ENCODE peak calls at places on chromosome 1, in nine cellular contexts. V, W, A, Z, M, K, C, Q and G are unnamed samples.

GRCh38 chr1:22745675-22746585 is 35.3 kb downstream of the EPHB2 start:
- DNase-seq in A (no peak), V (no peak), W (peak), Q (no peak), Z (peak), M (peak), C (no peak), K (no peak), G (peak)

GRCh38 chr1:93573940-93574469 is 107.6 kb downstream of the BCAR3 start:
- DNase-seq in Q (no peak), W (no peak), V (no peak), Z (no peak), A (no peak), C (no peak), M (no peak), K (no peak), G (no peak)

GRCh38 chr1:18398791-18399551 is 81.8 kb upstream of the KLHDC7A start:
- DNase-seq in A (no peak), Z (no peak), W (no peak), C (no peak), M (no peak), K (no peak), Q (no peak), V (no peak), G (no peak)

GRCh38 chr1:207444514-207445208 is 9.5 kb upstream of the CR2 start:
- DNase-seq in Q (no peak), Z (no peak), A (no peak), K (no peak), V (no peak), M (no peak), C (no peak), W (no peak), G (no peak)

GRCh38 chr1:84573481-84573966 is 716 bp downstream of the CTBS start:
- DNase-seq in V (no peak), A (no peak), Q (no peak), C (no peak), Z (peak), K (no peak), M (peak), W (peak), G (peak)

GRCh38 chr1:21670956-21671902 is 2.1 kb upstream of the RAP1GAP start:
- DNase-seq in Q (no peak), Z (no peak), K (no peak), V (no peak), W (no peak), C (no peak), A (no peak), M (no peak), G (no peak)

GRCh38 chr1:214764502-214764901 is 161.5 kb downstream of the CENPF start:
- DNase-seq in A (no peak), M (no peak), Q (no peak), V (no peak), Z (no peak), C (no peak), W (no peak), K (no peak), G (no peak)

GRCh38 chr1:43370564-43370963 is 2.8 kb upstream of the ELOVL1 start:
- DNase-seq in C (no peak), M (no peak), Q (no peak), W (no peak), V (no peak), K (no peak), A (no peak), Z (no peak), G (no peak)

GRCh38 chr1:203464743-203465142 is 10.9 kb upstream of the PRELP start:
- DNase-seq in W (no peak), M (no peak), Q (peak), C (no peak), K (no peak), A (no peak), Z (no peak), V (no peak), G (no peak)

GRCh38 chr1:3055051-3055450 is 14.0 kb upstream of the PRDM16 start:
- DNase-seq in A (no peak), C (no peak), Q (no peak), V (no peak), K (no peak), Z (no peak), W (no peak), M (no peak), G (no peak)

GRCh38 chr1:174874337-174875053 is 125.3 kb upstream of the CACYBP start:
- DNase-seq in K (peak), W (no peak), C (no peak), A (no peak), Z (no peak), V (no peak), M (peak), Q (no peak), G (no peak)

GRCh38 chr1:25246600-25247023 is 642 bp downstream of the RSRP1 start:
- DNase-seq in C (no peak), W (no peak), A (no peak), M (peak), K (no peak), Z (no peak), Q (peak), V (no peak), G (peak)

GRCh38 chr1:179036844-179037465 is 11.3 kb downstream of the FAM20B start:
- DNase-seq in C (no peak), A (no peak), W (no peak), Q (no peak), K (no peak), M (peak), Z (no peak), V (no peak), G (no peak)

GRCh38 chr1:45535988-45536766 is 14.4 kb upstream of the AKR1A1 start:
- DNase-seq in M (no peak), V (no peak), A (no peak), Z (no peak), C (no peak), K (no peak), Q (no peak), W (no peak), G (no peak)

GRCh38 chr1:236332092-236332758 is 50.5 kb upstream of the ERO1B start:
- DNase-seq in V (no peak), C (no peak), M (no peak), K (no peak), A (no peak), Q (no peak), Z (no peak), W (no peak), G (no peak)

GRCh38 chr1:176938375-176938774 is 226.1 kb downstream of the ASTN1 start:
- DNase-seq in Z (no peak), K (no peak), C (no peak), Q (no peak), A (no peak), V (no peak), W (no peak), M (no peak), G (no peak)

GRCh38 chr1:221768444-221769066 is 26.7 kb upstream of the DUSP10 start:
- DNase-seq in M (peak), K (no peak), Z (peak), V (no peak), Q (no peak), W (peak), A (no peak), C (no peak), G (no peak)

GRCh38 chr1:41226816-41227215 is 15.3 kb downstream of the SCMH1 start:
- DNase-seq in M (no peak), W (no peak), V (no peak), K (no peak), C (no peak), Z (no peak), A (no peak), Q (no peak), G (no peak)

GRCh38 chr1:63662846-63663245 is 69.6 kb downstream of the PGM1 start:
- DNase-seq in Z (peak), M (peak), K (no peak), C (no peak), A (no peak), V (no peak), Q (no peak), W (peak), G (no peak)

GRCh38 chr1:192311281-192311680 is 5.5 kb upstream of the RGS21 start:
- DNase-seq in W (peak), A (peak), M (peak), K (no peak), C (no peak), Z (peak), Q (no peak), V (no peak), G (peak)

DNA sequence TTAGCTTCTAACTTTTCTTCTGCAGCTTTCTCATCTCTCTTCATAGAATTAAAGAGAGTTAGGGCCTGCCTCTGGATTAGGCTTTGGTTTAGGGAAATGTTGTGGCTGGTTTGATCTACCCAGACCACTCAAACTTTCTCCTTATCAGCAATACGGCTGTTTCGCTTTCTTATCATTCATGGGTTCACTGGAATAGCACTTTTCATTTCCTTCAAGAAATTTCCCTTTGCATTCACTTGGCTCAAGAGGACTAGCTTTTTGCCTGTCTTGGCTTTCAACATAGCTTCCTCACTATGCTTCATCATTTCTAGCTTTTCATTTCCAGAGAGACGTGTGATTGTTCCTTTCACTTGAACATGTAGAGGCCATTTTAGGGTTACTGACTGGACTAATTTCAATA is 59.6 kb downstream of the AKT3 start:
- DNase-seq in M (no peak), Z (no peak), A (no peak), K (no peak), C (no peak), W (peak), V (no peak), Q (no peak), G (no peak)
- TF ChIP-seq CTCF in M (no peak), Z (no peak), A (no peak), K (no peak), C (no peak), W (no peak), V (no peak), Q (no peak), G (no peak)

GRCh38 chr1:88333301-88333700 is 350.8 kb upstream of the PKN2 start:
- DNase-seq in A (no peak), V (no peak), Z (no peak), W (no peak), M (no peak), Q (no peak), C (no peak), K (no peak), G (no peak)
- H3K4me3 ChIP-seq in A (peak), V (no peak), Z (no peak), W (no peak), M (no peak), Q (no peak), C (no peak), K (no peak), G (no peak)

GRCh38 chr1:116947090-116947489 is 37.4 kb downstream of the PTGFRN start:
- DNase-seq in C (no peak), K (no peak), W (no peak), A (no peak), Z (no peak), V (no peak), M (no peak), Q (no peak), G (no peak)

GRCh38 chr1:116951175-116951935 is 41.6 kb downstream of the PTGFRN start:
- DNase-seq in V (peak), M (peak), Q (no peak), Z (peak), A (no peak), W (peak), C (no peak), K (no peak), G (peak)

GRCh38 chr1:116948642-116949041 is 38.9 kb downstream of the PTGFRN start:
- DNase-seq in A (no peak), W (no peak), Q (no peak), K (no peak), M (no peak), C (no peak), V (no peak), Z (no peak), G (no peak)

GRCh38 chr1:116950497-116951174 is 40.9 kb downstream of the PTGFRN start:
- DNase-seq in Z (peak), C (no peak), V (no peak), A (no peak), Q (no peak), W (peak), K (no peak), M (no peak), G (peak)

DNA sequence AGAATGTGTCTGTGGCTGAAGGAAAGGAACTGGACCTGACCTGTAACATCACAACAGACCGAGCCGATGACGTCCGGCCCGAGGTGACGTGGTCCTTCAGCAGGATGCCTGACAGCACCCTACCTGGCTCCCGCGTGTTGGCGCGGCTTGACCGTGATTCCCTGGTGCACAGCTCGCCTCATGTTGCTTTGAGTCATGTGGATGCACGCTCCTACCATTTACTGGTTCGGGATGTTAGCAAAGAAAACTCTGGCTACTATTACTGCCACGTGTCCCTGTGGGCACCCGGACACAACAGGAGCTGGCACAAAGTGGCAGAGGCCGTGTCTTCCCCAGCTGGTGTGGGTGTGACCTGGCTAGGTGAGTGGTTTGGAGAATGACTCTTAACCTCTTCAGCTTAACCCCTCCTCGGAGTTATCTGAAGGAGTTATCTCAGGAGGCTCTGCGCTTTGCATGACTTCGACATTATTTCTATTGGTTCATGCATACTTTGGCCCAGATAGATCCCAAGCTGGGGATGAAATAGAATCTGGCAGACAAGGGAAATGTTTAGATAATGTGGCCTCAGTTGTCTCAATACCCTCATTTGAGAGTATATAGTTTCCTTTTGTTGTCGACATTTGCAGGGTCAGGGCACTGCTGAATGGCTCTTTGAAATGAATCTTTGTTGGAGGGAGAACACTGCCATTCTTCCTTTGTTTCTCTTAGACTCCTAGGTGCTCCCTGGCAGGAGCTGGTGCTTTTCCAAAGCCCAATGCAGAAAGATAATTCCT is 39.7 kb downstream of the PTGFRN start:
- DNase-seq in A (no peak), V (no peak), C (no peak), M (no peak), W (no peak), Z (no peak), Q (no peak), K (no peak), G (no peak)
- TF ChIP-seq CTCF in A (no peak), V (no peak), C (no peak), M (no peak), W (no peak), Z (no peak), Q (no peak), K (no peak), G (no peak)

DNA sequence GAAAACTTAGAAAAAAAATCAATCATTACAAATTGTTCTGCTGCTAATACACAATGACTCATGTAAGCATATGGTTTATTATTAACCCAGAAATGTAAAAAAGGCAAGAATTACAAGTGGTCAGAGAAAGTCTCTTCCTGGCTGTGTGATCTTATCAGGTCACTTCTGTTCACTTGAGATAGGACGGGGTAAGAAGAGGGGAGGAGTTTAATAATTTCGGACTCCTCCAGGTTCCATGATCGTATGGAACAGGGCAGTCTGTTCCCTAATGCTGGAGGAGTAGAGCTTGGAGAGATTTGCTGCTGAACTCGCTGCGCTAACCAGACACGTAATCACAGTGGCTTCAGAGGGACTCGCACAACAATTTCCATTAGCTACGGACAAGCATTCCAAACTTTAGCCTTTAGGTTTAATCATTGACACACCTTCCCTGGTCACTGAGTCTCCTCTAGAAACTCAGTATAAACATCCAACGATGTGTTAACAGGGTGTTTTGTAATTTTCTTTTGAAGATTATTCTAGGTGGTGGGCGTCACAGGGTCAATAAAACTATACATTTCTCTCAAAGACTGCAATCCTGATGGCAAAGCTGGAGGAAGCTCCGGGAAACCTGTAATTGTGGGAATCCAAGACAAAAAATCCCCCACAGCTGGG is 1.3 kb downstream of the CRYZ start:
- DNase-seq in C (no peak), Q (no peak), W (no peak), M (peak), Z (no peak), A (no peak), K (no peak), V (no peak), G (no peak)
- H3K4me3 ChIP-seq in C (peak), Q (peak), W (peak), M (peak), Z (no peak), A (peak), K (peak), V (peak), G (no peak)

GRCh38 chr1:161747789-161748188 is 1.8 kb upstream of the DUSP12 start:
- DNase-seq in M (no peak), V (no peak), A (no peak), W (no peak), C (no peak), Q (no peak), Z (no peak), K (no peak), G (no peak)

GRCh38 chr1:161749509-161750407 is at the start of gene DUSP12:
- DNase-seq in Z (peak), K (peak), A (peak), C (peak), Q (peak), W (peak), V (peak), M (peak), G (peak)
- TF ChIP-seq CTCF in Z (peak), K (peak), A (peak), C (no peak), Q (no peak), W (no peak), V (peak), M (no peak), G (peak)

DNA sequence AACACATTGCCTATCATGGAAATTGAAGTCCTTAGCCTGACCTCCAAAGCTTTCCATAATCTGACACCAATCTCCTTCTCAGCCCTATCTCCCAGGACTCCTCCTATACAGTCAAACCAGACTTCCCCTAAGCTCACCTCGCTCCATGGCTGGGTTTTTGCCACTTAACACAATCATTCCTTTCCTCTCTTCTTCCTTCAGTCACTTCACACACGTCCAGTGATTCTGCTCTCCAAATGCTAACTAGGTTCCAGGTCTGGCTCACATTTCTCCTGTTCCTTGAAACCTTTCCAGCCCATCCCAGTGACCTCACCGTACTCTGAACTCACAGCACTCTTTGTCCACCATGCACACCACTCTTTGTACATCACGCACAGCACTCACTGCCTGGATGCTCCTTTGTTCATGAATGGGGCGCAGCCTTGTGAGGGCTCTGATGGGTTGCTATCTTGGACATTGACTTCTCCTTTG is 98.4 kb downstream of the GLUL start:
- DNase-seq in M (no peak), V (no peak), C (no peak), Z (no peak), K (no peak), A (no peak), W (no peak), Q (no peak), G (no peak)
- H3K4me3 ChIP-seq in M (no peak), V (no peak), C (no peak), Z (no peak), K (no peak), A (no peak), W (no peak), Q (no peak), G (no peak)